ENCODE peak calls at places on chromosomes 5 and 9, in eight cellular contexts. One of them, this sample, is unnamed.

GRCh38 chr9:14349141-14349817 is 35.3 kb upstream of the NFIB start:
- DNase-seq in CD8-positive, alpha-beta T cell: no peak
- DNase-seq in left ventricle myocardium inferior: no peak
- DNase-seq in AG10803: no peak
- DNase-seq in AG09309: no peak
- DNase-seq in thyroid gland: no peak
- DNase-seq in gastrocnemius medialis: no peak
- DNase-seq in cardiac fibroblast: peak; percentile 55
- DNase-seq in this sample: no peak

GRCh38 chr5:107372723-107373487 is 297.8 kb downstream of the EFNA5 start:
- DNase-seq in CD8-positive, alpha-beta T cell: no peak
- DNase-seq in left ventricle myocardium inferior: no peak
- DNase-seq in AG10803: no peak
- DNase-seq in AG09309: no peak
- DNase-seq in thyroid gland: no peak
- DNase-seq in gastrocnemius medialis: no peak
- DNase-seq in cardiac fibroblast: peak; percentile 8
- DNase-seq in this sample: no peak

GRCh38 chr5:4232084-4232483 is 636.5 kb downstream of the IRX1 start:
- DNase-seq in CD8-positive, alpha-beta T cell: no peak
- DNase-seq in left ventricle myocardium inferior: no peak
- DNase-seq in AG10803: no peak
- DNase-seq in AG09309: no peak
- DNase-seq in thyroid gland: no peak
- DNase-seq in gastrocnemius medialis: no peak
- DNase-seq in cardiac fibroblast: no peak
- DNase-seq in this sample: no peak

GRCh38 chr5:89707891-89708290 is 701.7 kb downstream of the CETN3 start:
- DNase-seq in CD8-positive, alpha-beta T cell: no peak
- DNase-seq in left ventricle myocardium inferior: no peak
- DNase-seq in AG10803: no peak
- DNase-seq in AG09309: no peak
- DNase-seq in thyroid gland: no peak
- DNase-seq in gastrocnemius medialis: no peak
- DNase-seq in cardiac fibroblast: no peak
- DNase-seq in this sample: no peak

GRCh38 chr9:135440620-135441019 is 39.0 kb upstream of the PPP1R26 start:
- DNase-seq in CD8-positive, alpha-beta T cell: no peak
- DNase-seq in left ventricle myocardium inferior: no peak
- DNase-seq in AG10803: no peak
- DNase-seq in AG09309: no peak
- DNase-seq in thyroid gland: peak; percentile 52
- DNase-seq in gastrocnemius medialis: no peak
- DNase-seq in cardiac fibroblast: no peak
- DNase-seq in this sample: no peak

GRCh38 chr5:154373729-154374179 is 72.0 kb upstream of the SAP30L start:
- DNase-seq in CD8-positive, alpha-beta T cell: no peak
- DNase-seq in left ventricle myocardium inferior: no peak
- DNase-seq in AG10803: no peak
- DNase-seq in AG09309: no peak
- DNase-seq in thyroid gland: no peak
- DNase-seq in gastrocnemius medialis: no peak
- DNase-seq in cardiac fibroblast: peak; percentile 53
- DNase-seq in this sample: no peak

GRCh38 chr9:72579190-72579589 is 57.8 kb downstream of the TMC1 start:
- DNase-seq in CD8-positive, alpha-beta T cell: no peak
- DNase-seq in left ventricle myocardium inferior: peak; percentile 37
- DNase-seq in AG10803: peak; percentile 34
- DNase-seq in AG09309: no peak
- DNase-seq in thyroid gland: peak; percentile 35
- DNase-seq in gastrocnemius medialis: peak; percentile 50
- DNase-seq in cardiac fibroblast: peak; percentile 86
- DNase-seq in this sample: no peak

GRCh38 chr5:136811551-136811950 is 446.2 kb upstream of the TRPC7 start:
- DNase-seq in CD8-positive, alpha-beta T cell: no peak
- DNase-seq in left ventricle myocardium inferior: no peak
- DNase-seq in AG10803: peak; percentile 81
- DNase-seq in AG09309: peak; percentile 73
- DNase-seq in thyroid gland: no peak
- DNase-seq in gastrocnemius medialis: peak; percentile 76
- DNase-seq in cardiac fibroblast: peak; percentile 82
- DNase-seq in this sample: no peak

GRCh38 chr5:10351882-10352395 is 1.6 kb upstream of the MARCHF6 start:
- DNase-seq in CD8-positive, alpha-beta T cell: no peak
- DNase-seq in left ventricle myocardium inferior: no peak
- DNase-seq in AG10803: no peak
- DNase-seq in AG09309: no peak
- DNase-seq in thyroid gland: no peak
- DNase-seq in gastrocnemius medialis: no peak
- DNase-seq in cardiac fibroblast: no peak
- DNase-seq in this sample: no peak

GRCh38 chr5:116137544-116138378 is 52.9 kb downstream of the COMMD10 start:
- DNase-seq in CD8-positive, alpha-beta T cell: no peak
- DNase-seq in left ventricle myocardium inferior: no peak
- DNase-seq in AG10803: peak; percentile 56
- DNase-seq in AG09309: peak; percentile 11
- DNase-seq in thyroid gland: no peak
- DNase-seq in gastrocnemius medialis: no peak
- DNase-seq in cardiac fibroblast: peak; percentile 75
- DNase-seq in this sample: no peak

GRCh38 chr9:3963266-3964019 is 336.4 kb downstream of the GLIS3 start:
- DNase-seq in CD8-positive, alpha-beta T cell: no peak
- DNase-seq in left ventricle myocardium inferior: no peak
- DNase-seq in AG10803: peak; percentile 75
- DNase-seq in AG09309: no peak
- DNase-seq in thyroid gland: no peak
- DNase-seq in gastrocnemius medialis: no peak
- DNase-seq in cardiac fibroblast: peak; percentile 81
- DNase-seq in this sample: no peak

GRCh38 chr5:96942911-96943310 is 7.0 kb downstream of the LNPEP start:
- DNase-seq in CD8-positive, alpha-beta T cell: no peak
- DNase-seq in left ventricle myocardium inferior: no peak
- DNase-seq in AG10803: peak; percentile 77
- DNase-seq in AG09309: peak; percentile 24
- DNase-seq in thyroid gland: no peak
- DNase-seq in gastrocnemius medialis: no peak
- DNase-seq in cardiac fibroblast: peak; percentile 43
- DNase-seq in this sample: no peak

GRCh38 chr9:93907551-93908199 is 47.5 kb downstream of the BARX1 start:
- DNase-seq in CD8-positive, alpha-beta T cell: no peak
- DNase-seq in left ventricle myocardium inferior: no peak
- DNase-seq in AG10803: no peak
- DNase-seq in AG09309: no peak
- DNase-seq in thyroid gland: no peak
- DNase-seq in gastrocnemius medialis: no peak
- DNase-seq in cardiac fibroblast: no peak
- DNase-seq in this sample: no peak

GRCh38 chr9:17627641-17628040 is 48.8 kb downstream of the SH3GL2 start:
- DNase-seq in CD8-positive, alpha-beta T cell: no peak
- DNase-seq in left ventricle myocardium inferior: no peak
- DNase-seq in AG10803: no peak
- DNase-seq in AG09309: no peak
- DNase-seq in thyroid gland: no peak
- DNase-seq in gastrocnemius medialis: no peak
- DNase-seq in cardiac fibroblast: no peak
- DNase-seq in this sample: no peak

GRCh38 chr9:12774861-12775367 is at the start of gene LURAP1L:
- DNase-seq in CD8-positive, alpha-beta T cell: no peak
- DNase-seq in left ventricle myocardium inferior: peak; percentile 20
- DNase-seq in AG10803: peak; percentile 80
- DNase-seq in AG09309: no peak
- DNase-seq in thyroid gland: peak; percentile 52
- DNase-seq in gastrocnemius medialis: peak; percentile 27
- DNase-seq in cardiac fibroblast: peak; percentile 82
- DNase-seq in this sample: no peak

GRCh38 chr5:111142932-111143331 is 50.8 kb downstream of the WDR36 start:
- DNase-seq in CD8-positive, alpha-beta T cell: no peak
- DNase-seq in left ventricle myocardium inferior: no peak
- DNase-seq in AG10803: no peak
- DNase-seq in AG09309: no peak
- DNase-seq in thyroid gland: no peak
- DNase-seq in gastrocnemius medialis: no peak
- DNase-seq in cardiac fibroblast: peak; percentile 52
- DNase-seq in this sample: no peak

GRCh38 chr5:55338092-55338613 is 30.4 kb downstream of the MTREX start:
- DNase-seq in CD8-positive, alpha-beta T cell: no peak
- DNase-seq in left ventricle myocardium inferior: no peak
- DNase-seq in AG10803: no peak
- DNase-seq in AG09309: no peak
- DNase-seq in thyroid gland: no peak
- DNase-seq in gastrocnemius medialis: no peak
- DNase-seq in cardiac fibroblast: peak; percentile 22
- DNase-seq in this sample: no peak

GRCh38 chr5:124481419-124481818 is 265.0 kb downstream of the ZNF608 start:
- DNase-seq in CD8-positive, alpha-beta T cell: no peak
- DNase-seq in left ventricle myocardium inferior: no peak
- DNase-seq in AG10803: no peak
- DNase-seq in AG09309: no peak
- DNase-seq in thyroid gland: no peak
- DNase-seq in gastrocnemius medialis: no peak
- DNase-seq in cardiac fibroblast: no peak
- DNase-seq in this sample: no peak

GRCh38 chr5:159456261-159456660 is 126.0 kb upstream of the IL12B start:
- DNase-seq in CD8-positive, alpha-beta T cell: no peak
- DNase-seq in left ventricle myocardium inferior: no peak
- DNase-seq in AG10803: no peak
- DNase-seq in AG09309: no peak
- DNase-seq in thyroid gland: no peak
- DNase-seq in gastrocnemius medialis: no peak
- DNase-seq in cardiac fibroblast: no peak
- DNase-seq in this sample: no peak

DNA sequence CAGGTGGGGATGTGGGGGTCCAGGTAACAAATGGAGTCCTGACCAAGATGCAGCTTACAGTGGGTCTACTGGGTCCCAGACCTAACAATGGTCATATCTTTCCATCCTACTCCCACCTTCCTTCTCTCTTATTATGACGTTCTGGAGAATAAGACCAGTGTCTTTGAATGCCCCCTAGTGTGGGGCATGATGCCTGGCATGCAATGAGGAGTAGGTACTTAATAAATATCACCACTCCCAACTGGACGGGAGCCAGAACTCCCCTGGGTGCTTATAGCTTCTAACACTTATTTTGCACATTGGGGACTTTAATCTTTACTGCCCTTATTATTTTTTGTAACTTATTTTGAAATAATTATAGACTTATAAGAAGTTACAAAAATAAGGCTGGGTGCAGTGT is 98.2 kb downstream of the NDFIP1 start:
- DNase-seq in CD8-positive, alpha-beta T cell: no peak
- DNase-seq in left ventricle myocardium inferior: no peak
- DNase-seq in AG10803: no peak
- DNase-seq in AG09309: no peak
- DNase-seq in thyroid gland: no peak
- DNase-seq in gastrocnemius medialis: no peak
- DNase-seq in cardiac fibroblast: no peak
- DNase-seq in this sample: no peak
- TF ChIP-seq CTCF in CD8-positive, alpha-beta T cell: no peak
- TF ChIP-seq CTCF in left ventricle myocardium inferior: no peak
- TF ChIP-seq CTCF in AG10803: no peak
- TF ChIP-seq CTCF in AG09309: no peak
- TF ChIP-seq CTCF in thyroid gland: no peak
- TF ChIP-seq CTCF in gastrocnemius medialis: no peak
- TF ChIP-seq CTCF in cardiac fibroblast: no peak
- TF ChIP-seq CTCF in this sample: no peak

GRCh38 chr5:53319306-53319705 is 161.1 kb upstream of the FST start:
- DNase-seq in CD8-positive, alpha-beta T cell: no peak
- DNase-seq in left ventricle myocardium inferior: no peak
- DNase-seq in AG10803: no peak
- DNase-seq in AG09309: no peak
- DNase-seq in thyroid gland: no peak
- DNase-seq in gastrocnemius medialis: no peak
- DNase-seq in cardiac fibroblast: no peak
- DNase-seq in this sample: no peak

GRCh38 chr5:53321721-53322120 is 158.7 kb upstream of the FST start:
- DNase-seq in CD8-positive, alpha-beta T cell: no peak
- DNase-seq in left ventricle myocardium inferior: no peak
- DNase-seq in AG10803: no peak
- DNase-seq in AG09309: no peak
- DNase-seq in thyroid gland: no peak
- DNase-seq in gastrocnemius medialis: no peak
- DNase-seq in cardiac fibroblast: no peak
- DNase-seq in this sample: no peak

GRCh38 chr5:53322257-53322656 is 158.2 kb upstream of the FST start:
- DNase-seq in CD8-positive, alpha-beta T cell: no peak
- DNase-seq in left ventricle myocardium inferior: no peak
- DNase-seq in AG10803: peak; percentile 34
- DNase-seq in AG09309: no peak
- DNase-seq in thyroid gland: no peak
- DNase-seq in gastrocnemius medialis: no peak
- DNase-seq in cardiac fibroblast: peak; percentile 40
- DNase-seq in this sample: no peak

GRCh38 chr5:53321073-53321472 is 159.4 kb upstream of the FST start:
- DNase-seq in CD8-positive, alpha-beta T cell: no peak
- DNase-seq in left ventricle myocardium inferior: no peak
- DNase-seq in AG10803: no peak
- DNase-seq in AG09309: no peak
- DNase-seq in thyroid gland: no peak
- DNase-seq in gastrocnemius medialis: no peak
- DNase-seq in cardiac fibroblast: no peak
- DNase-seq in this sample: no peak

GRCh38 chr5:53318303-53318702 is 162.1 kb upstream of the FST start:
- DNase-seq in CD8-positive, alpha-beta T cell: no peak
- DNase-seq in left ventricle myocardium inferior: no peak
- DNase-seq in AG10803: no peak
- DNase-seq in AG09309: no peak
- DNase-seq in thyroid gland: no peak
- DNase-seq in gastrocnemius medialis: no peak
- DNase-seq in cardiac fibroblast: no peak
- DNase-seq in this sample: no peak
- TF ChIP-seq CTCF in CD8-positive, alpha-beta T cell: no peak
- TF ChIP-seq CTCF in left ventricle myocardium inferior: no peak
- TF ChIP-seq CTCF in AG10803: no peak
- TF ChIP-seq CTCF in AG09309: no peak
- TF ChIP-seq CTCF in thyroid gland: no peak
- TF ChIP-seq CTCF in gastrocnemius medialis: no peak
- TF ChIP-seq CTCF in cardiac fibroblast: peak; percentile 8
- TF ChIP-seq CTCF in this sample: no peak

DNA sequence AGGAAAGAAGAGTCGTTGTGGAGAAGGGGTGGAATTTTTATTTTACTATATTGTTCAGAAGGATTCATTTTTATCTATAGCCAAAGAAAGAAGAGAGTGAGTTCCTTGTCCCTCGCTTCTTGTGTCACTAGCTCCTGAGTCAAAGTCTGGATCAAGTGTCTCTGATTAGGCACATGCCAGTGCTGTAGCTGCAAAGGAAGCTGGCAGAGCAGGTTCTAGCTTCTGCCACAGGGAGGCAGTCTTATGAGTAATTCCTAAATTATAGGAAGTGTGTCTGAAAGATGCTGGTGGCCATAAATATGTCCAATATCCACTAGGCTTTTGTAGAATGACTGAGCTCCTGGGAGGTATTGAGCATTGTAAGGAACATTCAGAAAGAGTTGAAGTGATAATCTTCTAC is 84.7 kb downstream of the DOCK2 start:
- DNase-seq in CD8-positive, alpha-beta T cell: no peak
- DNase-seq in left ventricle myocardium inferior: no peak
- DNase-seq in AG10803: no peak
- DNase-seq in AG09309: no peak
- DNase-seq in thyroid gland: no peak
- DNase-seq in gastrocnemius medialis: no peak
- DNase-seq in cardiac fibroblast: no peak
- DNase-seq in this sample: no peak
- TF ChIP-seq CTCF in CD8-positive, alpha-beta T cell: no peak
- TF ChIP-seq CTCF in left ventricle myocardium inferior: no peak
- TF ChIP-seq CTCF in AG10803: no peak
- TF ChIP-seq CTCF in AG09309: no peak
- TF ChIP-seq CTCF in thyroid gland: no peak
- TF ChIP-seq CTCF in gastrocnemius medialis: no peak
- TF ChIP-seq CTCF in cardiac fibroblast: no peak
- TF ChIP-seq CTCF in this sample: no peak

GRCh38 chr5:178145965-178146820 is 7.5 kb downstream of the NHP2 start:
- DNase-seq in CD8-positive, alpha-beta T cell: peak; percentile 81
- DNase-seq in left ventricle myocardium inferior: peak; percentile 39
- DNase-seq in AG10803: peak; percentile 26
- DNase-seq in AG09309: no peak
- DNase-seq in thyroid gland: peak; percentile 76
- DNase-seq in gastrocnemius medialis: peak; percentile 53
- DNase-seq in cardiac fibroblast: peak; percentile 50
- DNase-seq in this sample: peak; percentile 67
- TF ChIP-seq CTCF in CD8-positive, alpha-beta T cell: peak; percentile 73
- TF ChIP-seq CTCF in left ventricle myocardium inferior: peak; percentile 76
- TF ChIP-seq CTCF in AG10803: peak; percentile 67
- TF ChIP-seq CTCF in AG09309: peak; percentile 77
- TF ChIP-seq CTCF in thyroid gland: peak; percentile 54
- TF ChIP-seq CTCF in gastrocnemius medialis: peak; percentile 66
- TF ChIP-seq CTCF in cardiac fibroblast: peak; percentile 76
- TF ChIP-seq CTCF in this sample: peak; percentile 77